ENCODE peak calls at places on chromosomes 2 and 18, in nine cellular contexts. One of them, this sample, is unnamed.

GRCh38 chr2:33620-34019 is 12.7 kb downstream of the FAM110C start:
- DNase-seq in K562: no peak
- DNase-seq in GM12891: no peak
- DNase-seq in lower leg skin: peak
- DNase-seq in thyroid gland: no peak
- DNase-seq in stomach: peak
- DNase-seq in IMR-90: no peak
- DNase-seq in right lobe of liver: no peak
- DNase-seq in prostate gland: peak
- DNase-seq in this sample: no peak

GRCh38 chr2:219571311-219572236 is at the start of gene OBSL1:
- DNase-seq in K562: peak
- DNase-seq in GM12891: no peak
- DNase-seq in lower leg skin: no peak
- DNase-seq in thyroid gland: peak
- DNase-seq in stomach: peak
- DNase-seq in IMR-90: peak
- DNase-seq in right lobe of liver: peak
- DNase-seq in prostate gland: peak
- DNase-seq in this sample: no peak

GRCh38 chr2:75320893-75321292 is 121.6 kb upstream of the TACR1 start:
- DNase-seq in K562: no peak
- DNase-seq in GM12891: no peak
- DNase-seq in lower leg skin: no peak
- DNase-seq in thyroid gland: no peak
- DNase-seq in stomach: no peak
- DNase-seq in IMR-90: peak
- DNase-seq in right lobe of liver: no peak
- DNase-seq in prostate gland: no peak
- DNase-seq in this sample: no peak

GRCh38 chr2:194443926-194444325 is 1213.1 kb upstream of the SLC39A10 start:
- DNase-seq in K562: no peak
- DNase-seq in GM12891: no peak
- DNase-seq in lower leg skin: no peak
- DNase-seq in thyroid gland: no peak
- DNase-seq in stomach: no peak
- DNase-seq in IMR-90: no peak
- DNase-seq in right lobe of liver: no peak
- DNase-seq in prostate gland: no peak
- DNase-seq in this sample: no peak

GRCh38 chr2:23335550-23335949 is 49.4 kb upstream of the KLHL29 start:
- DNase-seq in K562: no peak
- DNase-seq in GM12891: no peak
- DNase-seq in lower leg skin: no peak
- DNase-seq in thyroid gland: no peak
- DNase-seq in stomach: no peak
- DNase-seq in IMR-90: no peak
- DNase-seq in right lobe of liver: no peak
- DNase-seq in prostate gland: no peak
- DNase-seq in this sample: no peak

GRCh38 chr18:74316257-74317180 is 880 bp downstream of the C18orf63 start:
- DNase-seq in K562: no peak
- DNase-seq in GM12891: no peak
- DNase-seq in lower leg skin: no peak
- DNase-seq in thyroid gland: no peak
- DNase-seq in stomach: no peak
- DNase-seq in IMR-90: peak
- DNase-seq in right lobe of liver: no peak
- DNase-seq in prostate gland: no peak
- DNase-seq in this sample: no peak

GRCh38 chr18:48475635-48476549 is 62.9 kb upstream of the CTIF start:
- DNase-seq in K562: peak
- DNase-seq in GM12891: no peak
- DNase-seq in lower leg skin: peak
- DNase-seq in thyroid gland: peak
- DNase-seq in stomach: peak
- DNase-seq in IMR-90: peak
- DNase-seq in right lobe of liver: no peak
- DNase-seq in prostate gland: peak
- DNase-seq in this sample: no peak

GRCh38 chr2:159053186-159054031 is 85.0 kb downstream of the TANC1 start:
- DNase-seq in K562: no peak
- DNase-seq in GM12891: no peak
- DNase-seq in lower leg skin: no peak
- DNase-seq in thyroid gland: no peak
- DNase-seq in stomach: no peak
- DNase-seq in IMR-90: peak
- DNase-seq in right lobe of liver: no peak
- DNase-seq in prostate gland: no peak
- DNase-seq in this sample: no peak

GRCh38 chr18:31206787-31207381 is 44.2 kb upstream of the DSC1 start:
- DNase-seq in K562: peak
- DNase-seq in GM12891: peak
- DNase-seq in lower leg skin: peak
- DNase-seq in thyroid gland: peak
- DNase-seq in stomach: peak
- DNase-seq in IMR-90: peak
- DNase-seq in right lobe of liver: peak
- DNase-seq in prostate gland: peak
- DNase-seq in this sample: peak

GRCh38 chr2:207446653-207447052 is 83.1 kb upstream of the CREB1 start:
- DNase-seq in K562: no peak
- DNase-seq in GM12891: no peak
- DNase-seq in lower leg skin: no peak
- DNase-seq in thyroid gland: no peak
- DNase-seq in stomach: no peak
- DNase-seq in IMR-90: no peak
- DNase-seq in right lobe of liver: no peak
- DNase-seq in prostate gland: no peak
- DNase-seq in this sample: no peak

GRCh38 chr18:58539659-58540380 is 89.1 kb downstream of the ALPK2 start:
- DNase-seq in K562: no peak
- DNase-seq in GM12891: no peak
- DNase-seq in lower leg skin: no peak
- DNase-seq in thyroid gland: no peak
- DNase-seq in stomach: no peak
- DNase-seq in IMR-90: no peak
- DNase-seq in right lobe of liver: no peak
- DNase-seq in prostate gland: no peak
- DNase-seq in this sample: no peak

GRCh38 chr18:58540381-58540943 is 88.4 kb downstream of the ALPK2 start:
- DNase-seq in K562: no peak
- DNase-seq in GM12891: no peak
- DNase-seq in lower leg skin: no peak
- DNase-seq in thyroid gland: no peak
- DNase-seq in stomach: no peak
- DNase-seq in IMR-90: no peak
- DNase-seq in right lobe of liver: no peak
- DNase-seq in prostate gland: no peak
- DNase-seq in this sample: no peak

GRCh38 chr18:58536534-58537271 is 92.2 kb downstream of the ALPK2 start:
- DNase-seq in K562: no peak
- DNase-seq in GM12891: no peak
- DNase-seq in lower leg skin: no peak
- DNase-seq in thyroid gland: no peak
- DNase-seq in stomach: no peak
- DNase-seq in IMR-90: no peak
- DNase-seq in right lobe of liver: no peak
- DNase-seq in prostate gland: no peak
- DNase-seq in this sample: no peak

GRCh38 chr18:58537272-58538038 is 91.4 kb downstream of the ALPK2 start:
- DNase-seq in K562: no peak
- DNase-seq in GM12891: no peak
- DNase-seq in lower leg skin: no peak
- DNase-seq in thyroid gland: no peak
- DNase-seq in stomach: no peak
- DNase-seq in IMR-90: no peak
- DNase-seq in right lobe of liver: no peak
- DNase-seq in prostate gland: no peak
- DNase-seq in this sample: no peak

GRCh38 chr18:58538604-58539386 is 90.1 kb downstream of the ALPK2 start:
- DNase-seq in K562: no peak
- DNase-seq in GM12891: no peak
- DNase-seq in lower leg skin: no peak
- DNase-seq in thyroid gland: no peak
- DNase-seq in stomach: no peak
- DNase-seq in IMR-90: peak
- DNase-seq in right lobe of liver: peak
- DNase-seq in prostate gland: no peak
- DNase-seq in this sample: no peak
- TF ChIP-seq POLR2A in K562: no peak
- TF ChIP-seq POLR2A in GM12891: no peak
- TF ChIP-seq POLR2A in lower leg skin: no peak
- TF ChIP-seq POLR2A in thyroid gland: no peak
- TF ChIP-seq POLR2A in stomach: no peak
- TF ChIP-seq POLR2A in IMR-90: no peak
- TF ChIP-seq POLR2A in right lobe of liver: peak
- TF ChIP-seq POLR2A in prostate gland: no peak
- TF ChIP-seq POLR2A in this sample: no peak

GRCh38 chr2:191815010-191815409 is 31.9 kb downstream of the CAVIN2 start:
- DNase-seq in K562: no peak
- DNase-seq in GM12891: no peak
- DNase-seq in lower leg skin: no peak
- DNase-seq in thyroid gland: no peak
- DNase-seq in stomach: no peak
- DNase-seq in IMR-90: no peak
- DNase-seq in right lobe of liver: no peak
- DNase-seq in prostate gland: no peak
- DNase-seq in this sample: no peak
- TF ChIP-seq POLR2A in K562: no peak
- TF ChIP-seq POLR2A in GM12891: no peak
- TF ChIP-seq POLR2A in lower leg skin: no peak
- TF ChIP-seq POLR2A in thyroid gland: no peak
- TF ChIP-seq POLR2A in stomach: no peak
- TF ChIP-seq POLR2A in IMR-90: no peak
- TF ChIP-seq POLR2A in right lobe of liver: no peak
- TF ChIP-seq POLR2A in prostate gland: no peak
- TF ChIP-seq POLR2A in this sample: no peak

DNA sequence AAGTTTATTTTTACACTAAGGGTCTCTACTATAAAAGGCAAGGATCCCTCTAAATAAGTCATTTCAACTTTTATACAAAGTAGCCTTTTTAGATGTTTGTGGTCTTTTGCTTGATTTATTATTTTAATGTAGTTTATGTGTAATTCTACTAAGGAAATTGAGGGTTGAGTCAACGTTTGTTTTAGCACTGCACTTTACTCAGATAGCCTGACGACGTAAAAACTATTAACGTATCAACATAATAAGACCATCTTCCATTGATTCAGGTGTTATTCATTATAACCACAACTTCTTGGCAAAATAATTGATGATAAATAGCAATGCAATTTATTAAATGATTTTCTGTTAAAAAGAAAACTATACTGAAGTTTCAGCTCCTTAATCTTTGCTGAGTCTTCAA is 1103.6 kb upstream of the ACVR2A start:
- DNase-seq in K562: no peak
- DNase-seq in GM12891: no peak
- DNase-seq in lower leg skin: no peak
- DNase-seq in thyroid gland: no peak
- DNase-seq in stomach: no peak
- DNase-seq in IMR-90: no peak
- DNase-seq in right lobe of liver: no peak
- DNase-seq in prostate gland: no peak
- DNase-seq in this sample: no peak
- TF ChIP-seq POLR2A in K562: no peak
- TF ChIP-seq POLR2A in GM12891: no peak
- TF ChIP-seq POLR2A in lower leg skin: no peak
- TF ChIP-seq POLR2A in thyroid gland: no peak
- TF ChIP-seq POLR2A in stomach: no peak
- TF ChIP-seq POLR2A in IMR-90: no peak
- TF ChIP-seq POLR2A in right lobe of liver: no peak
- TF ChIP-seq POLR2A in prostate gland: no peak
- TF ChIP-seq POLR2A in this sample: no peak

DNA sequence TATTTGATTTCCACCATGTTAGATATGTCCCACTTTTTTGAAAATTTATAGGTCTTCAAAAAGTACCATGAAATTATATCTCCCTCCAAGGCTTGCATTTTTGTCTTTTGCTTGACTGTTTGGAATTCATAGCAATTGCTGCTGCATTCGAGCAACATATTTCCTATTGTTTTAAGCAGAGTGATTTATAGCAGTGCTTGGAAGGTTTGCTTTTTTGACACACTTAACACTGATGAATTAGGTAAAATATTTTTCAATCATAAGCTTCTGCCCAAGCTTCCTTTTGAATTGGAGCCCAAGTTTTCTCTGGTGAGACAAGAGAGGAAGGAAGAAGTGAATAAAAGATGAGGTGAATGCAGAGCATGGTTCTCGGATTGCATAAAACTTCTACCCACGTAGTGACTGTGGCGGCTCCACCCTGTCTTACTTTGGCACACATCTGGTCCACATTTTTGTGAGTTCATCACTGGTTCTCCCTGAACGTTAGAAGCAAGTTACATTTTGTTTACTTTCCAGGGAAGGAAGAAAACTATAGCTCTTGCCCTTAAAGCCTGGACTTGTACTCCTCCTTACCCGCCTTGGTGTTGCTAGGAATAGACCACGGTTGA is 667.0 kb downstream of the TSN start:
- DNase-seq in K562: no peak
- DNase-seq in GM12891: no peak
- DNase-seq in lower leg skin: no peak
- DNase-seq in thyroid gland: no peak
- DNase-seq in stomach: no peak
- DNase-seq in IMR-90: no peak
- DNase-seq in right lobe of liver: no peak
- DNase-seq in prostate gland: no peak
- DNase-seq in this sample: no peak
- TF ChIP-seq POLR2A in K562: no peak
- TF ChIP-seq POLR2A in GM12891: no peak
- TF ChIP-seq POLR2A in lower leg skin: no peak
- TF ChIP-seq POLR2A in thyroid gland: no peak
- TF ChIP-seq POLR2A in stomach: no peak
- TF ChIP-seq POLR2A in IMR-90: no peak
- TF ChIP-seq POLR2A in right lobe of liver: no peak
- TF ChIP-seq POLR2A in prostate gland: no peak
- TF ChIP-seq POLR2A in this sample: no peak

GRCh38 chr2:84904717-84905174 is 710 bp upstream of the TMSB10 start:
- DNase-seq in K562: peak
- DNase-seq in GM12891: no peak
- DNase-seq in lower leg skin: peak
- DNase-seq in thyroid gland: peak
- DNase-seq in stomach: peak
- DNase-seq in IMR-90: peak
- DNase-seq in right lobe of liver: peak
- DNase-seq in prostate gland: peak
- DNase-seq in this sample: peak
- TF ChIP-seq POLR2A in K562: peak
- TF ChIP-seq POLR2A in GM12891: no peak
- TF ChIP-seq POLR2A in lower leg skin: no peak
- TF ChIP-seq POLR2A in thyroid gland: no peak
- TF ChIP-seq POLR2A in stomach: no peak
- TF ChIP-seq POLR2A in IMR-90: peak
- TF ChIP-seq POLR2A in right lobe of liver: no peak
- TF ChIP-seq POLR2A in prostate gland: peak
- TF ChIP-seq POLR2A in this sample: peak

GRCh38 chr2:86213699-86214502 is 14.6 kb downstream of the MRPL35 start:
- DNase-seq in K562: peak
- DNase-seq in GM12891: no peak
- DNase-seq in lower leg skin: no peak
- DNase-seq in thyroid gland: no peak
- DNase-seq in stomach: peak
- DNase-seq in IMR-90: peak
- DNase-seq in right lobe of liver: peak
- DNase-seq in prostate gland: no peak
- DNase-seq in this sample: no peak
- TF ChIP-seq POLR2A in K562: no peak
- TF ChIP-seq POLR2A in GM12891: no peak
- TF ChIP-seq POLR2A in lower leg skin: no peak
- TF ChIP-seq POLR2A in thyroid gland: no peak
- TF ChIP-seq POLR2A in stomach: no peak
- TF ChIP-seq POLR2A in IMR-90: no peak
- TF ChIP-seq POLR2A in right lobe of liver: no peak
- TF ChIP-seq POLR2A in prostate gland: no peak
- TF ChIP-seq POLR2A in this sample: no peak

This sample was measured in suprapubic skin.